ENCODE peak calls at places on chromosome 3, in six cellular contexts. M is fibroblast of lung, T is cardiac muscle cell, D is right atrium auricular region, F is stomach, S is IMR-90. Z is an unnamed sample.

GRCh38 chr3:115783938-115784738 is 160.8 kb downstream of the GAP43 start:
- DNase-seq in M (peak), T (peak), D (peak), F (peak), S (peak), Z (peak)

GRCh38 chr3:175969456-175969855 is 1110.3 kb downstream of the NAALADL2 start:
- DNase-seq in M (no peak), T (no peak), D (no peak), F (no peak), S (no peak), Z (no peak)

GRCh38 chr3:156509209-156510174 is 45.4 kb downstream of the SSR3 start:
- DNase-seq in M (peak), T (peak), D (no peak), F (no peak), S (peak), Z (peak)

GRCh38 chr3:183489455-183490210 is 61.2 kb upstream of the MCF2L2 start:
- DNase-seq in M (peak), T (peak), D (no peak), F (no peak), S (peak), Z (no peak)

GRCh38 chr3:141307351-141308059 is 60.8 kb upstream of the ZBTB38 start:
- DNase-seq in M (no peak), T (no peak), D (peak), F (no peak), S (no peak), Z (no peak)

GRCh38 chr3:136752046-136752326 is 192 bp downstream of the STAG1 start:
- DNase-seq in M (no peak), T (no peak), D (no peak), F (no peak), S (no peak), Z (peak)

GRCh38 chr3:172229462-172229861 is 190.1 kb downstream of the FNDC3B start:
- DNase-seq in M (no peak), T (no peak), D (no peak), F (no peak), S (no peak), Z (no peak)

GRCh38 chr3:55659023-55659355 is 171.9 kb upstream of the WNT5A start:
- DNase-seq in M (no peak), T (no peak), D (no peak), F (no peak), S (no peak), Z (no peak)

GRCh38 chr3:180284331-180285110 is 247.8 kb upstream of the PEX5L start:
- DNase-seq in M (peak), T (no peak), D (no peak), F (no peak), S (peak), Z (no peak)

GRCh38 chr3:186360779-186361178 is 1.3 kb downstream of the DGKG start:
- DNase-seq in M (no peak), T (no peak), D (peak), F (no peak), S (no peak), Z (no peak)

GRCh38 chr3:76842232-76842631 is 197.7 kb upstream of the ROBO2 start:
- DNase-seq in M (no peak), T (no peak), D (no peak), F (no peak), S (no peak), Z (no peak)

GRCh38 chr3:181582619-181583018 is 129.1 kb upstream of the SOX2 start:
- DNase-seq in M (no peak), T (no peak), D (no peak), F (no peak), S (no peak), Z (no peak)

GRCh38 chr3:11288786-11289637 is 16.8 kb downstream of the ATG7 start:
- DNase-seq in M (peak), T (peak), D (no peak), F (no peak), S (peak), Z (peak)

GRCh38 chr3:178198329-178198728 is 337.9 kb upstream of the KCNMB2 start:
- DNase-seq in M (peak), T (no peak), D (no peak), F (no peak), S (peak), Z (no peak)

GRCh38 chr3:173140986-173141385 is at the start of gene SPATA16:
- DNase-seq in M (no peak), T (no peak), D (no peak), F (no peak), S (no peak), Z (no peak)

GRCh38 chr3:197603317-197603933 is 47.7 kb upstream of the BDH1 start:
- DNase-seq in M (no peak), T (no peak), D (no peak), F (no peak), S (no peak), Z (no peak)

GRCh38 chr3:37017683-37018082 is 24.4 kb downstream of the MLH1 start:
- DNase-seq in M (no peak), T (no peak), D (no peak), F (no peak), S (no peak), Z (no peak)

GRCh38 chr3:159775372-159775961 is 213.2 kb upstream of the IL12A start:
- DNase-seq in M (peak), T (peak), D (peak), F (no peak), S (peak), Z (no peak)

GRCh38 chr3:197562398-197563251 is 6.9 kb upstream of the BDH1 start:
- DNase-seq in M (no peak), T (no peak), D (no peak), F (no peak), S (no peak), Z (no peak)

GRCh38 chr3:141410861-141411771 is 42.8 kb downstream of the ZBTB38 start:
- DNase-seq in M (peak), T (peak), D (no peak), F (no peak), S (peak), Z (no peak)

GRCh38 chr3:56813656-56813965 is 11.9 kb upstream of the ARHGEF3 start:
- DNase-seq in M (no peak), T (no peak), D (no peak), F (no peak), S (no peak), Z (peak)

GRCh38 chr3:122687298-122687697 is 6.7 kb downstream of the PARP14 start:
- DNase-seq in M (no peak), T (no peak), D (no peak), F (no peak), S (no peak), Z (no peak)

GRCh38 chr3:62201438-62202035 is 171.8 kb downstream of the FEZF2 start:
- DNase-seq in M (peak), T (peak), D (no peak), F (no peak), S (peak), Z (peak)

GRCh38 chr3:32961189-32961715 is 9.8 kb downstream of the CCR4 start:
- DNase-seq in M (no peak), T (no peak), D (no peak), F (no peak), S (no peak), Z (no peak)

GRCh38 chr3:171328419-171329082 is 131.7 kb downstream of the TNIK start:
- DNase-seq in M (no peak), T (peak), D (peak), F (peak), S (no peak), Z (no peak)

GRCh38 chr3:129688310-129688895 is 81.9 kb upstream of the PLXND1 start:
- DNase-seq in M (peak), T (peak), D (peak), F (peak), S (peak), Z (no peak)

GRCh38 chr3:163811996-163812395 is 1266.3 kb downstream of the SI start:
- DNase-seq in M (no peak), T (no peak), D (no peak), F (no peak), S (no peak), Z (no peak)

GRCh38 chr3:119219069-119219468 is 21.6 kb downstream of the B4GALT4 start:
- DNase-seq in M (no peak), T (peak), D (no peak), F (no peak), S (no peak), Z (no peak)

GRCh38 chr3:33526787-33527186 is 86.6 kb upstream of the UBP1 start:
- DNase-seq in M (no peak), T (no peak), D (no peak), F (no peak), S (no peak), Z (no peak)

GRCh38 chr3:63968612-63969350 is 54.5 kb downstream of the PSMD6 start:
- DNase-seq in M (peak), T (peak), D (no peak), F (no peak), S (peak), Z (peak)

GRCh38 chr3:57078366-57079220 is 18.1 kb downstream of the SPATA12 start:
- DNase-seq in M (peak), T (peak), D (peak), F (peak), S (peak), Z (peak)

GRCh38 chr3:45964139-45964538 is 20.9 kb downstream of the CXCR6 start:
- DNase-seq in M (no peak), T (no peak), D (no peak), F (no peak), S (no peak), Z (no peak)

GRCh38 chr3:46162975-46163550 is 45.0 kb downstream of the CCR1 start:
- DNase-seq in M (no peak), T (no peak), D (no peak), F (no peak), S (no peak), Z (peak)

GRCh38 chr3:169992156-169992555 is 25.5 kb downstream of the SEC62 start:
- DNase-seq in M (no peak), T (no peak), D (no peak), F (no peak), S (no peak), Z (no peak)

GRCh38 chr3:123084738-123085237 is 18.0 kb downstream of the PDIA5 start:
- DNase-seq in M (peak), T (no peak), D (no peak), F (no peak), S (peak), Z (no peak)

GRCh38 chr3:138694287-138695007 is 85.9 kb downstream of the FAIM start:
- DNase-seq in M (peak), T (peak), D (no peak), F (no peak), S (peak), Z (peak)

GRCh38 chr3:101690972-101691371 is 4.5 kb upstream of the RPL24 start:
- DNase-seq in M (no peak), T (no peak), D (no peak), F (no peak), S (no peak), Z (no peak)
- TF ChIP-seq CTCF in M (no peak), T (no peak), D (no peak), F (no peak), S (no peak), Z (no peak)

GRCh38 chr3:52770581-52771333 is at the start of gene NEK4:
- DNase-seq in M (peak), T (peak), D (peak), F (peak), S (peak), Z (peak)
- H3K27ac ChIP-seq in M (peak), T (peak), D (peak), F (peak), S (peak), Z (peak)

DNA sequence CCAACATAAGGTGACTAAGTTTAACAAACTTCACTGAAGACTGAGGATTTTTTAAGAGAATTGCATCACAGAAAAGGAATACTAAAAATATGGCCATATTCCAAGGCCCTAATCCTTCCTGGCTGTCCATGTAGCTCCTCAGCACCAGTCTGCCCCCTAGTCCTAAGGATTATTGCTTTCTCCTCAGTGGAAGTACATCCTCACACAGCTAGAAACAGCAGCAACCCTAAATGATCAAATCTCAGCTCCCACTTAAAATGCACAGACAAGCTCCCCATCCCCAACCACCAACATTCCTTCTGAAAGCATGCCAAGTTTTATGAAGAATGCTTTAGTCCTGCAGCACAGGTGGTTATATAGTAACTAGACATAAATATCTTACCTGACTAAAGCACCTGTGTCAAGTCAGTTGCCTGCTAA is 14.7 kb downstream of the ST3GAL6 start:
- DNase-seq in M (peak), T (peak), D (no peak), F (no peak), S (peak), Z (no peak)
- TF ChIP-seq CTCF in M (peak), T (peak), D (no peak), F (no peak), S (peak), Z (peak)

GRCh38 chr3:50644556-50644955 is 27.6 kb downstream of the MAPKAPK3 start:
- DNase-seq in M (no peak), T (peak), D (no peak), F (no peak), S (no peak), Z (no peak)

GRCh38 chr3:50648944-50649343 is 25.8 kb upstream of the DOCK3 start:
- DNase-seq in M (no peak), T (no peak), D (no peak), F (no peak), S (no peak), Z (no peak)

GRCh38 chr3:50642382-50642781 is 25.4 kb downstream of the MAPKAPK3 start:
- DNase-seq in M (no peak), T (no peak), D (no peak), F (no peak), S (no peak), Z (no peak)

GRCh38 chr3:50648297-50648696 is 26.4 kb upstream of the DOCK3 start:
- DNase-seq in M (no peak), T (no peak), D (no peak), F (no peak), S (peak), Z (no peak)

GRCh38 chr3:50645378-50645777 is 28.4 kb downstream of the MAPKAPK3 start:
- DNase-seq in M (no peak), T (no peak), D (no peak), F (no peak), S (no peak), Z (no peak)
- H3K27ac ChIP-seq in M (no peak), T (peak), D (peak), F (no peak), S (no peak), Z (no peak)

DNA sequence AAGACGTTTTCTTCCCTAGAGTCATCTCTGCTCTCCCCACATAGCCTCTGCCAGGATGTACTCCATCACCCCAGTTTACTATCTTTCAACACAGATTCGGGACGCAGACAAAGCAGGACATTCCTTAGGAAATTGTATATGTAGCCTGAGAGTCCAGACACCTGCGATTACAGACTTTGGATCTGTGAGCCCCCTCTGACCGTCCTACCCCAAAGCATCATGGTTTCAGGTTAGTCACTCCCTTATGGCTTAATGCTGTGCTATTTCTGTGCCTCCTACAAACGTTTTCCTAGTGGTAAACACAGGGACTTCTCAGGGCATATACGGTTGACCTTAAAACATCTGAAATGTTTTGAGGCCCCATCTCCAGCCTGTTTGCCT is 234.0 kb upstream of the BHLHE40 start:
- DNase-seq in M (no peak), T (no peak), D (no peak), F (no peak), S (peak), Z (no peak)
- TF ChIP-seq CTCF in M (no peak), T (no peak), D (no peak), F (no peak), S (no peak), Z (no peak)

GRCh38 chr3:124557433-124558232 is 172.6 kb upstream of the UMPS start:
- DNase-seq in M (peak), T (peak), D (no peak), F (peak), S (peak), Z (peak)
- H3K27ac ChIP-seq in M (no peak), T (no peak), D (no peak), F (peak), S (no peak), Z (peak)

GRCh38 chr3:79406175-79406574 is 361.6 kb downstream of the ROBO1 start:
- DNase-seq in M (no peak), T (peak), D (no peak), F (no peak), S (no peak), Z (no peak)
- TF ChIP-seq CTCF in M (peak), T (peak), D (no peak), F (no peak), S (no peak), Z (no peak)

GRCh38 chr3:14434105-14434504 is 31.7 kb downstream of the SLC6A6 start:
- DNase-seq in M (peak), T (peak), D (no peak), F (peak), S (peak), Z (no peak)
- H3K27ac ChIP-seq in M (no peak), T (no peak), D (peak), F (peak), S (no peak), Z (peak)

GRCh38 chr3:41898631-41899030 is 63.3 kb downstream of the ULK4 start:
- DNase-seq in M (no peak), T (no peak), D (no peak), F (no peak), S (no peak), Z (no peak)

GRCh38 chr3:41900265-41900664 is 61.6 kb downstream of the ULK4 start:
- DNase-seq in M (peak), T (peak), D (no peak), F (no peak), S (peak), Z (no peak)
- TF ChIP-seq CTCF in M (no peak), T (no peak), D (no peak), F (no peak), S (no peak), Z (no peak)

GRCh38 chr3:42351221-42351620 is 59.2 kb downstream of the LYZL4 start:
- DNase-seq in M (peak), T (peak), D (no peak), F (no peak), S (peak), Z (no peak)
- H3K27ac ChIP-seq in M (no peak), T (no peak), D (no peak), F (no peak), S (no peak), Z (no peak)